ENCODE peak calls at places on chromosome 5, in five cellular contexts. One of them, this sample, is unnamed.

GRCh38 chr5:94192658-94193391 is 425.6 kb downstream of the KIAA0825 start:
- DNase-seq in neural progenitor cell: no peak
- DNase-seq in T-cell: no peak
- DNase-seq in cerebellar cortex: no peak
- DNase-seq in stimulated activated CD4-positive, alpha-beta T cell treated with anti-CD3 and anti-CD28 coated beads, Interleukin-15, amount 100 ng/mL, for 1 hour: no peak
- DNase-seq in this sample: no peak

GRCh38 chr5:154117050-154117449 is 73.5 kb upstream of the GALNT10 start:
- DNase-seq in neural progenitor cell: no peak
- DNase-seq in T-cell: no peak
- DNase-seq in cerebellar cortex: no peak
- DNase-seq in stimulated activated CD4-positive, alpha-beta T cell treated with anti-CD3 and anti-CD28 coated beads, Interleukin-15, amount 100 ng/mL, for 1 hour: no peak
- DNase-seq in this sample: no peak

GRCh38 chr5:67289763-67290521 is 93.3 kb upstream of the CD180 start:
- DNase-seq in neural progenitor cell: no peak
- DNase-seq in T-cell: no peak
- DNase-seq in cerebellar cortex: no peak
- DNase-seq in stimulated activated CD4-positive, alpha-beta T cell treated with anti-CD3 and anti-CD28 coated beads, Interleukin-15, amount 100 ng/mL, for 1 hour: no peak
- DNase-seq in this sample: no peak

GRCh38 chr5:172443441-172444109 is 10.8 kb downstream of the SH3PXD2B start:
- DNase-seq in neural progenitor cell: no peak
- DNase-seq in T-cell: no peak
- DNase-seq in cerebellar cortex: peak
- DNase-seq in stimulated activated CD4-positive, alpha-beta T cell treated with anti-CD3 and anti-CD28 coated beads, Interleukin-15, amount 100 ng/mL, for 1 hour: peak
- DNase-seq in this sample: no peak

GRCh38 chr5:139649082-139649991 is 1.2 kb downstream of the CXXC5 start:
- DNase-seq in neural progenitor cell: peak
- DNase-seq in T-cell: no peak
- DNase-seq in cerebellar cortex: no peak
- DNase-seq in stimulated activated CD4-positive, alpha-beta T cell treated with anti-CD3 and anti-CD28 coated beads, Interleukin-15, amount 100 ng/mL, for 1 hour: no peak
- DNase-seq in this sample: no peak

GRCh38 chr5:147939431-147940114 is 33.2 kb upstream of the C5orf46 start:
- DNase-seq in neural progenitor cell: no peak
- DNase-seq in T-cell: no peak
- DNase-seq in cerebellar cortex: no peak
- DNase-seq in stimulated activated CD4-positive, alpha-beta T cell treated with anti-CD3 and anti-CD28 coated beads, Interleukin-15, amount 100 ng/mL, for 1 hour: no peak
- DNase-seq in this sample: no peak

GRCh38 chr5:156310115-156310514 is 16.8 kb upstream of the SGCD start:
- DNase-seq in neural progenitor cell: no peak
- DNase-seq in T-cell: no peak
- DNase-seq in cerebellar cortex: no peak
- DNase-seq in stimulated activated CD4-positive, alpha-beta T cell treated with anti-CD3 and anti-CD28 coated beads, Interleukin-15, amount 100 ng/mL, for 1 hour: no peak
- DNase-seq in this sample: no peak

GRCh38 chr5:148840531-148840930 is 14.1 kb downstream of the ADRB2 start:
- DNase-seq in neural progenitor cell: no peak
- DNase-seq in T-cell: no peak
- DNase-seq in cerebellar cortex: no peak
- DNase-seq in stimulated activated CD4-positive, alpha-beta T cell treated with anti-CD3 and anti-CD28 coated beads, Interleukin-15, amount 100 ng/mL, for 1 hour: no peak
- DNase-seq in this sample: no peak

GRCh38 chr5:66595877-66596790 is at the start of gene MAST4:
- DNase-seq in neural progenitor cell: peak
- DNase-seq in T-cell: peak
- DNase-seq in cerebellar cortex: peak
- DNase-seq in stimulated activated CD4-positive, alpha-beta T cell treated with anti-CD3 and anti-CD28 coated beads, Interleukin-15, amount 100 ng/mL, for 1 hour: peak
- DNase-seq in this sample: peak

GRCh38 chr5:5183933-5184332 is 43.8 kb downstream of the ADAMTS16 start:
- DNase-seq in neural progenitor cell: no peak
- DNase-seq in T-cell: no peak
- DNase-seq in cerebellar cortex: no peak
- DNase-seq in stimulated activated CD4-positive, alpha-beta T cell treated with anti-CD3 and anti-CD28 coated beads, Interleukin-15, amount 100 ng/mL, for 1 hour: no peak
- DNase-seq in this sample: no peak

GRCh38 chr5:23026252-23027170 is 173.4 kb upstream of the CDH12 start:
- DNase-seq in neural progenitor cell: no peak
- DNase-seq in T-cell: no peak
- DNase-seq in cerebellar cortex: no peak
- DNase-seq in stimulated activated CD4-positive, alpha-beta T cell treated with anti-CD3 and anti-CD28 coated beads, Interleukin-15, amount 100 ng/mL, for 1 hour: no peak
- DNase-seq in this sample: no peak

This sample was measured in mesothelial cell of epicardium.